ENCODE peak calls at places on chromosomes 3 and 15, in five cellular contexts. One of them, this sample, is unnamed.

GRCh38 chr3:187843654-187844053 is 98.4 kb upstream of the BCL6 start:
- DNase-seq in GM12878: no peak
- DNase-seq in lower lobe of right lung: no peak
- DNase-seq in body of pancreas: no peak
- DNase-seq in A673: no peak
- DNase-seq in this sample: no peak

GRCh38 chr3:193980326-193980725 is 155.6 kb upstream of the HES1 start:
- DNase-seq in body of pancreas: no peak
- DNase-seq in A673: no peak
- DNase-seq in GM12878: no peak
- DNase-seq in lower lobe of right lung: no peak
- DNase-seq in this sample: no peak

GRCh38 chr3:141530133-141530768 is 43.4 kb downstream of the RASA2 start:
- DNase-seq in GM12878: no peak
- DNase-seq in lower lobe of right lung: no peak
- DNase-seq in body of pancreas: no peak
- DNase-seq in A673: peak; percentile 89
- DNase-seq in this sample: no peak

GRCh38 chr3:15539066-15539465 is 17.6 kb upstream of the COLQ start:
- DNase-seq in A673: no peak
- DNase-seq in lower lobe of right lung: no peak
- DNase-seq in GM12878: no peak
- DNase-seq in body of pancreas: no peak
- DNase-seq in this sample: no peak

GRCh38 chr3:101484805-101485620 is 28.0 kb downstream of the SENP7 start:
- DNase-seq in lower lobe of right lung: no peak
- DNase-seq in A673: no peak
- DNase-seq in body of pancreas: no peak
- DNase-seq in GM12878: no peak
- DNase-seq in this sample: no peak

GRCh38 chr3:27319847-27320526 is 49.2 kb downstream of the NEK10 start:
- DNase-seq in A673: no peak
- DNase-seq in lower lobe of right lung: no peak
- DNase-seq in body of pancreas: peak; percentile 41
- DNase-seq in GM12878: no peak
- DNase-seq in this sample: no peak

GRCh38 chr3:155069729-155070128 is 10.4 kb upstream of the MME start:
- DNase-seq in body of pancreas: no peak
- DNase-seq in A673: no peak
- DNase-seq in GM12878: no peak
- DNase-seq in lower lobe of right lung: no peak
- DNase-seq in this sample: no peak

GRCh38 chr15:40439461-40440299 is 1.1 kb upstream of the BAHD1 start:
- DNase-seq in body of pancreas: peak; percentile 73
- DNase-seq in A673: peak; percentile 46
- DNase-seq in GM12878: no peak
- DNase-seq in lower lobe of right lung: peak; percentile 67
- DNase-seq in this sample: peak; percentile 82

GRCh38 chr15:67240235-67241131 is 14.0 kb downstream of the AAGAB start:
- DNase-seq in GM12878: peak; percentile 8
- DNase-seq in A673: no peak
- DNase-seq in body of pancreas: peak; percentile 66
- DNase-seq in lower lobe of right lung: no peak
- DNase-seq in this sample: peak; percentile 58

GRCh38 chr15:61715082-61715481 is 345.2 kb downstream of the VPS13C start:
- DNase-seq in body of pancreas: peak; percentile 66
- DNase-seq in A673: no peak
- DNase-seq in lower lobe of right lung: no peak
- DNase-seq in GM12878: no peak
- DNase-seq in this sample: peak; percentile 29

GRCh38 chr15:50298340-50298739 is 32.8 kb upstream of the HDC start:
- DNase-seq in A673: no peak
- DNase-seq in body of pancreas: no peak
- DNase-seq in GM12878: no peak
- DNase-seq in lower lobe of right lung: no peak
- DNase-seq in this sample: no peak

GRCh38 chr3:152621006-152621868 is 213.7 kb upstream of the P2RY1 start:
- DNase-seq in GM12878: no peak
- DNase-seq in lower lobe of right lung: no peak
- DNase-seq in body of pancreas: no peak
- DNase-seq in A673: peak; percentile 70
- DNase-seq in this sample: no peak

GRCh38 chr3:131526801-131527347 is 24.1 kb upstream of the MRPL3 start:
- DNase-seq in A673: peak; percentile 74
- DNase-seq in lower lobe of right lung: peak; percentile 49
- DNase-seq in GM12878: no peak
- DNase-seq in body of pancreas: peak; percentile 63
- DNase-seq in this sample: peak; percentile 57

GRCh38 chr15:38863381-38863780 is 298.8 kb upstream of the RASGRP1 start:
- DNase-seq in body of pancreas: no peak
- DNase-seq in lower lobe of right lung: no peak
- DNase-seq in GM12878: no peak
- DNase-seq in A673: no peak
- DNase-seq in this sample: no peak

GRCh38 chr3:170761103-170761502 is 108.9 kb downstream of the RPL22L1 start:
- DNase-seq in A673: no peak
- DNase-seq in GM12878: no peak
- DNase-seq in body of pancreas: no peak
- DNase-seq in lower lobe of right lung: no peak
- DNase-seq in this sample: no peak

GRCh38 chr3:46853441-46854410 is 9.5 kb downstream of the MYL3 start:
- DNase-seq in lower lobe of right lung: peak; percentile 32
- DNase-seq in A673: no peak
- DNase-seq in body of pancreas: peak; percentile 0
- DNase-seq in GM12878: no peak
- DNase-seq in this sample: no peak

GRCh38 chr3:31369637-31370036 is 163.1 kb upstream of the STT3B start:
- DNase-seq in A673: no peak
- DNase-seq in lower lobe of right lung: no peak
- DNase-seq in body of pancreas: no peak
- DNase-seq in GM12878: no peak
- DNase-seq in this sample: no peak

GRCh38 chr15:48722764-48723661 is 77.5 kb upstream of the FBN1 start:
- DNase-seq in body of pancreas: no peak
- DNase-seq in A673: no peak
- DNase-seq in lower lobe of right lung: no peak
- DNase-seq in GM12878: no peak
- DNase-seq in this sample: no peak

GRCh38 chr3:58173670-58174472 is 36.9 kb downstream of the DNASE1L3 start:
- DNase-seq in A673: peak; percentile 38
- DNase-seq in GM12878: no peak
- DNase-seq in lower lobe of right lung: no peak
- DNase-seq in body of pancreas: peak; percentile 90
- DNase-seq in this sample: peak; percentile 94

GRCh38 chr3:13213911-13214846 is 140.9 kb upstream of the IQSEC1 start:
- DNase-seq in body of pancreas: peak; percentile 77
- DNase-seq in A673: no peak
- DNase-seq in GM12878: no peak
- DNase-seq in lower lobe of right lung: peak; percentile 44
- DNase-seq in this sample: no peak

GRCh38 chr15:83670628-83671027 is 16.7 kb downstream of the ADAMTSL3 start:
- DNase-seq in GM12878: no peak
- DNase-seq in body of pancreas: no peak
- DNase-seq in A673: no peak
- DNase-seq in lower lobe of right lung: no peak
- DNase-seq in this sample: no peak

GRCh38 chr3:163707659-163708058 is 1370.6 kb downstream of the SI start:
- DNase-seq in lower lobe of right lung: no peak
- DNase-seq in GM12878: no peak
- DNase-seq in body of pancreas: no peak
- DNase-seq in A673: no peak
- DNase-seq in this sample: no peak

GRCh38 chr3:63442918-63443317 is 164.8 kb downstream of the SYNPR start:
- DNase-seq in lower lobe of right lung: no peak
- DNase-seq in A673: no peak
- DNase-seq in GM12878: no peak
- DNase-seq in body of pancreas: no peak
- DNase-seq in this sample: no peak

GRCh38 chr3:15223684-15224575 is 17.9 kb downstream of the CAPN7 start:
- DNase-seq in A673: no peak
- DNase-seq in body of pancreas: no peak
- DNase-seq in lower lobe of right lung: no peak
- DNase-seq in GM12878: no peak
- DNase-seq in this sample: no peak

GRCh38 chr3:71120012-71120411 is 463.5 kb downstream of the FOXP1 start:
- DNase-seq in A673: no peak
- DNase-seq in lower lobe of right lung: no peak
- DNase-seq in body of pancreas: no peak
- DNase-seq in GM12878: no peak
- DNase-seq in this sample: no peak

GRCh38 chr3:194360568-194360967 is 9.0 kb downstream of the LRRC15 start:
- DNase-seq in lower lobe of right lung: no peak
- DNase-seq in body of pancreas: no peak
- DNase-seq in GM12878: no peak
- DNase-seq in A673: no peak
- DNase-seq in this sample: no peak

GRCh38 chr3:125679258-125679657 is 84.0 kb upstream of the OSBPL11 start:
- DNase-seq in body of pancreas: no peak
- DNase-seq in GM12878: no peak
- DNase-seq in lower lobe of right lung: no peak
- DNase-seq in A673: peak; percentile 14
- DNase-seq in this sample: no peak

GRCh38 chr15:59380902-59381610 is 8.4 kb upstream of the MYO1E start:
- DNase-seq in body of pancreas: no peak
- DNase-seq in A673: no peak
- DNase-seq in lower lobe of right lung: no peak
- DNase-seq in GM12878: no peak
- DNase-seq in this sample: no peak

GRCh38 chr3:55622733-55623132 is 135.6 kb upstream of the WNT5A start:
- DNase-seq in lower lobe of right lung: no peak
- DNase-seq in A673: no peak
- DNase-seq in GM12878: no peak
- DNase-seq in body of pancreas: no peak
- DNase-seq in this sample: no peak
- H3K4me1 ChIP-seq in lower lobe of right lung: peaks cover 9% of the 10 kb centered on the region
- H3K4me1 ChIP-seq in A673: peaks cover 5% of the 10 kb centered on the region
- H3K4me1 ChIP-seq in GM12878: peaks cover 57% of the 10 kb centered on the region
- H3K4me1 ChIP-seq in body of pancreas: no peaks in the 10 kb centered on the region
- H3K4me1 ChIP-seq in this sample: no peaks in the 10 kb centered on the region

DNA sequence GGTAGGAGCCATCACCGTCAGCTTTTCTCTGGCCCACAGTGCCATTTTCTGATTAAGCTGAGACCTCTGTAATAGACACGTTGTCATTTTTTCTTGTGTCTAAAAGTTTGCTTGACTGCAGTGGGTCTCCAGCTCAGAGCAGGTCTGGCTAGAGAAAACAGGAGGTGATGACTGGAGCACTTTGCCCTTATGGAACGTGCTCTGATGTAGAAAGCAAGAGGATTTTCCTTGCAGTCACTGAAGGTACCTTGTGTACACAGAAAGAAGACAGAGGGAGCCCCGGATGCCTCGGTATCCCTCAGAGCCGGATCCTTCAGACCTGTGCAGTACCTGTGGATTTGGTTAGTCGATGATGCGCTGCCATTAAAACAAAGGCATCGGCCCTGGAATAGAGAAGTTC is 76.2 kb downstream of the IGF1R start:
- DNase-seq in GM12878: no peak
- DNase-seq in A673: no peak
- DNase-seq in lower lobe of right lung: no peak
- DNase-seq in body of pancreas: no peak
- DNase-seq in this sample: no peak
- H3K4me1 ChIP-seq in GM12878: no peaks in the 10 kb centered on the region
- H3K4me1 ChIP-seq in A673: peaks cover 33% of the 10 kb centered on the region
- H3K4me1 ChIP-seq in lower lobe of right lung: peaks cover 28% of the 10 kb centered on the region
- H3K4me1 ChIP-seq in body of pancreas: peaks cover 59% of the 10 kb centered on the region
- H3K4me1 ChIP-seq in this sample: peaks cover 26% of the 10 kb centered on the region

DNA sequence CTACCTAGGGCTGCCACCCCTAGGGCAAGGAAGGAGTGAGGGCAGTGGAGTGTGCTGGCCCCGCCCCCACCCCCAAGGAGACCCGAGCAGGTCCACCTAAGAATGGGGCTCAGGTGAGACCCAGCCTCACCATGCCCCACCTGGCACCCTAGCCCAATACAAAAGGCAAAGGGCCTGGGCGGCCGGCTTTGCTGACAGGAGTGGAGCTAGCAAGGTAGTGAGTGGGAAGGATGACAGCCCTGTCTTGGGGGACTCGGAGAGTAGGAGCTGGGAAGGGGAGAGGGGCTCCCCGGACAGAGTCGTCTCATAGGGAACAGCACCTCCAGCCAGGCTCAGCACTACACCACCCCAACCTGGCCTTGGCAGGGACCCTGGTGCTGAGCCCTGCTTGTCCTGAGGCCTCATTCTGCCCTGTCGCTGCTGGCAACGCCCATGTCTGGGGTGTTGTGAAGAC is 12.1 kb downstream of the C15orf39 start:
- DNase-seq in A673: no peak
- DNase-seq in GM12878: no peak
- DNase-seq in lower lobe of right lung: no peak
- DNase-seq in body of pancreas: no peak
- DNase-seq in this sample: no peak
- H3K4me1 ChIP-seq in A673: no peaks in the 10 kb centered on the region
- H3K4me1 ChIP-seq in GM12878: peaks cover 10% of the 10 kb centered on the region
- H3K4me1 ChIP-seq in lower lobe of right lung: peaks cover 26% of the 10 kb centered on the region
- H3K4me1 ChIP-seq in body of pancreas: peaks cover 11% of the 10 kb centered on the region
- H3K4me1 ChIP-seq in this sample: peaks cover 8% of the 10 kb centered on the region

GRCh38 chr15:63502843-63503738 is 1.3 kb upstream of the USP3 start:
- DNase-seq in GM12878: peak; percentile 92
- DNase-seq in lower lobe of right lung: peak; percentile 98
- DNase-seq in A673: no peak
- DNase-seq in body of pancreas: peak; percentile 96
- DNase-seq in this sample: peak; percentile 55

GRCh38 chr15:63505842-63506222 is 1.4 kb downstream of the USP3 start:
- DNase-seq in lower lobe of right lung: no peak
- DNase-seq in GM12878: no peak
- DNase-seq in A673: no peak
- DNase-seq in body of pancreas: no peak
- DNase-seq in this sample: no peak

GRCh38 chr15:63504979-63505841 is 817 bp downstream of the USP3 start:
- DNase-seq in A673: peak; percentile 63
- DNase-seq in GM12878: no peak
- DNase-seq in lower lobe of right lung: peak; percentile 83
- DNase-seq in body of pancreas: peak; percentile 83
- DNase-seq in this sample: peak; percentile 67

GRCh38 chr15:63503739-63504246 is 600 bp upstream of the USP3 start:
- DNase-seq in A673: peak; percentile 62
- DNase-seq in GM12878: no peak
- DNase-seq in body of pancreas: peak; percentile 77
- DNase-seq in lower lobe of right lung: peak; percentile 82
- DNase-seq in this sample: peak; percentile 65

DNA sequence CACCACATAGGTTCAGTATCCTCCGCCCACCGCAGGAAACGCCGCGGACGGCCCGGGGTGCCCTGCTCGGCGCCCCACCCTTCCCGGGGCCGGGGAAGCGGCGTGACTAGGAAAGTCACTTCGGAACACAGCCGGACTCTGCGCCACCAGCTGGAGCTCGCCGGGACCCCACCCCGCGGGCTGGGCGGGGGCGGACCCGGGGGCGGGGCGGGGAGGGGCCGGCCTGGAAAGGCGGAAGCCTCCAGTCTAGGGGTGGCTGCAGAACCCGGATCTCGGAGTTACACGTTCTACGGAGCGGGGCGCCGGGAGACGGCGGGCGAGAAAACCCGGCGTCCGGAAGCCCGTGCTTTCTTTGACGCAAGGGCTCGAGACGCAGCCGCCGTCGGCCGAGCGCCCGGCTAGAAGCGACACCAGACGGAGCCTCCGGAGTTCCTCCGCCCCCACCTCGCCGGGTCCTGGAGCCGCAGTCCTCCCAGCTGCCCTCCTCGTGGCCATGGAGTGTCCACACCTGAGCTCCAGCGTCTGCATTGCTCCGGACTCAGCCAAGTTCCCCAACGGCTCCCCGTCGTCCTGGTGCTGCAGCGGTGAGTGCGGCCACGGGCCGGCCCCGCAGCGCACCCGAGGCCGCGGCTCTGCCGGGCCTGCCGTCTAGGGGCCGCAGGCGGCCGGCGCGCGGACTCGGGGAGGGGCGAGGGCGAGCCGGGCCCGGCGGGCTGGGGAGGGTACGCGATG is at the start of gene USP3:
- DNase-seq in A673: peak; percentile 97
- DNase-seq in lower lobe of right lung: peak; percentile 96
- DNase-seq in GM12878: no peak
- DNase-seq in body of pancreas: peak; percentile 94
- DNase-seq in this sample: peak; percentile 93
- H3K4me1 ChIP-seq in A673: peaks cover 61% of the 10 kb centered on the region
- H3K4me1 ChIP-seq in lower lobe of right lung: peaks cover 74% of the 10 kb centered on the region
- H3K4me1 ChIP-seq in GM12878: peaks cover 30% of the 10 kb centered on the region
- H3K4me1 ChIP-seq in body of pancreas: peaks cover 72% of the 10 kb centered on the region
- H3K4me1 ChIP-seq in this sample: peaks cover 31% of the 10 kb centered on the region